ENCODE peak calls at places on chromosome 16, in eight cellular contexts. W is stimulated activated CD4-positive, alpha-beta T cell treated with anti-CD3 and anti-CD28 coated beads, Interleukin-2, amount 100 ng/mL, for 24 hours; M is ELR; G is gastrocnemius medialis; X is lower leg skin; V is esophagus squamous epithelium; D is GDM1; B is mesothelial cell of epicardium. C is an unnamed sample.

GRCh38 chr16:13999071-13999894 is 71.8 kb upstream of the MRTFB start:
- DNase-seq in W (no peak), M (no peak), G (no peak), X (no peak), V (no peak), D (no peak), B (no peak), C (peak; percentile 3)

GRCh38 chr16:25065899-25066298 is 45.6 kb upstream of the LCMT1 start:
- DNase-seq in W (no peak), M (no peak), G (no peak), X (no peak), V (no peak), D (no peak), B (no peak), C (peak; percentile 69)

GRCh38 chr16:27332105-27332504 is 18.3 kb downstream of the IL4R start:
- DNase-seq in W (no peak), M (no peak), G (no peak), X (no peak), V (no peak), D (peak; percentile 39), B (no peak), C (no peak)

GRCh38 chr16:22721497-22722100 is 92.4 kb upstream of the HS3ST2 start:
- DNase-seq in W (no peak), M (no peak), G (no peak), X (no peak), V (no peak), D (no peak), B (no peak), C (no peak)

GRCh38 chr16:16982614-16983013 is 488.1 kb downstream of the XYLT1 start:
- DNase-seq in W (no peak), M (no peak), G (no peak), X (no peak), V (no peak), D (no peak), B (no peak), C (no peak)

GRCh38 chr16:59088401-59088800 is 354.3 kb upstream of the GOT2 start:
- DNase-seq in W (no peak), M (no peak), G (no peak), X (no peak), V (no peak), D (no peak), B (no peak), C (no peak)

GRCh38 chr16:9612267-9612666 is 520.8 kb downstream of the HAPSTR1 start:
- DNase-seq in W (no peak), M (no peak), G (no peak), X (no peak), V (no peak), D (no peak), B (no peak), C (no peak)

GRCh38 chr16:1438229-1439057 is 5.9 kb downstream of the CCDC154 start:
- DNase-seq in W (no peak), M (no peak), G (no peak), X (no peak), V (no peak), D (no peak), B (no peak), C (no peak)

GRCh38 chr16:56352351-56353053 is 72.8 kb downstream of the AMFR start:
- DNase-seq in W (no peak), M (no peak), G (no peak), X (peak; percentile 62), V (no peak), D (no peak), B (no peak), C (no peak)

GRCh38 chr16:29825145-29826044 is 5.1 kb downstream of the MVP start:
- DNase-seq in W (peak; percentile 59), M (peak; percentile 93), G (no peak), X (no peak), V (no peak), D (no peak), B (no peak), C (peak; percentile 74)

GRCh38 chr16:89471225-89471624 is 19.1 kb downstream of the ANKRD11 start:
- DNase-seq in W (no peak), M (peak; percentile 86), G (no peak), X (no peak), V (no peak), D (no peak), B (no peak), C (no peak)

GRCh38 chr16:86240716-86241363 is 269.5 kb upstream of the FOXF1 start:
- DNase-seq in W (no peak), M (no peak), G (no peak), X (peak; percentile 61), V (no peak), D (no peak), B (peak; percentile 14), C (no peak)

GRCh38 chr16:79380990-79381389 is 219.5 kb downstream of the MAF start:
- DNase-seq in W (no peak), M (no peak), G (no peak), X (no peak), V (no peak), D (no peak), B (no peak), C (no peak)

GRCh38 chr16:67240506-67240905 is 6.8 kb downstream of the FHOD1 start:
- DNase-seq in W (no peak), M (peak; percentile 45), G (no peak), X (no peak), V (no peak), D (no peak), B (no peak), C (no peak)

GRCh38 chr16:30697264-30698138 is 1.5 kb upstream of the SRCAP start:
- DNase-seq in W (no peak), M (peak; percentile 97), G (peak; percentile 98), X (no peak), V (no peak), D (peak; percentile 96), B (no peak), C (peak; percentile 94)

GRCh38 chr16:26672206-26672605 is 394.5 kb upstream of the C16orf82 start:
- DNase-seq in W (peak; percentile 44), M (no peak), G (no peak), X (no peak), V (no peak), D (no peak), B (no peak), C (no peak)

GRCh38 chr16:56337131-56337857 is 88.1 kb downstream of the AMFR start:
- DNase-seq in W (no peak), M (no peak), G (no peak), X (no peak), V (no peak), D (no peak), B (no peak), C (no peak)

GRCh38 chr16:77896357-77896972 is 108.1 kb downstream of the VAT1L start:
- DNase-seq in W (no peak), M (no peak), G (no peak), X (peak; percentile 32), V (no peak), D (no peak), B (peak; percentile 43), C (no peak)

GRCh38 chr16:24520983-24521382 is 18.4 kb upstream of the RBBP6 start:
- DNase-seq in W (no peak), M (no peak), G (no peak), X (peak; percentile 68), V (no peak), D (no peak), B (no peak), C (no peak)

GRCh38 chr16:57630931-57631845 is 2.8 kb downstream of the ADGRG1 start:
- DNase-seq in W (no peak), M (no peak), G (no peak), X (no peak), V (no peak), D (no peak), B (no peak), C (no peak)

GRCh38 chr16:68283840-68284595 is 19.7 kb downstream of the SLC7A6 start:
- DNase-seq in W (no peak), M (no peak), G (peak; percentile 95), X (no peak), V (no peak), D (no peak), B (no peak), C (peak; percentile 69)

GRCh38 chr16:69465083-69465721 is 40.8 kb downstream of the CYB5B start:
- DNase-seq in W (no peak), M (peak; percentile 82), G (no peak), X (peak; percentile 39), V (no peak), D (no peak), B (no peak), C (peak; percentile 39)

C was measured in GM20000.